ENCODE peak calls at places on chromosomes 3 and 15, in seven cellular contexts. H, M, D, J, U, O and W are unnamed samples.
A peak's percentile ranks its signal among the peaks of the same experiment; 100 is the strongest.

GRCh38 chr3:86104154-86104553 is 886.8 kb downstream of the VGLL3 start:
- DNase-seq in M (no peak), U (no peak), J (no peak), H (no peak), D (no peak), O (no peak), W (no peak)

GRCh38 chr15:66721501-66721937 is 19.5 kb downstream of the SMAD6 start:
- DNase-seq in O (no peak), M (no peak), D (no peak), H (no peak), U (peak; percentile 50), J (no peak), W (no peak)

GRCh38 chr3:71530903-71531535 is 52.5 kb downstream of the FOXP1 start:
- DNase-seq in J (no peak), D (no peak), H (no peak), U (no peak), O (no peak), M (no peak), W (no peak)

GRCh38 chr15:76588811-76589747 is 252.5 kb downstream of the ISL2 start:
- DNase-seq in J (no peak), M (no peak), O (no peak), U (no peak), H (no peak), D (no peak), W (no peak)

GRCh38 chr3:170257145-170257544 is 34.9 kb downstream of the PRKCI start:
- DNase-seq in M (peak; percentile 26), D (no peak), J (no peak), U (no peak), O (no peak), H (peak; percentile 50), W (no peak)

GRCh38 chr3:72299321-72299802 is 514.4 kb upstream of the PROK2 start:
- DNase-seq in H (no peak), J (no peak), O (no peak), M (no peak), U (peak; percentile 64), D (no peak), W (no peak)

GRCh38 chr3:38587548-38588131 is 61.8 kb downstream of the SCN5A start:
- DNase-seq in O (no peak), H (no peak), U (no peak), D (peak; percentile 2), M (no peak), J (peak; percentile 20), W (no peak)

GRCh38 chr15:77844798-77845446 is 212.2 kb upstream of the LINGO1 start:
- DNase-seq in D (no peak), U (no peak), O (no peak), H (no peak), J (no peak), M (no peak), W (no peak)

GRCh38 chr3:123984957-123985356 is 7.0 kb downstream of the ROPN1 start:
- DNase-seq in D (no peak), O (no peak), J (no peak), U (no peak), M (no peak), H (no peak), W (no peak)

GRCh38 chr3:128297401-128298138 is 144.3 kb downstream of the EEFSEC start:
- DNase-seq in H (no peak), O (no peak), U (peak; percentile 84), D (no peak), M (no peak), J (no peak), W (no peak)

GRCh38 chr3:133874761-133875438 is 20.8 kb downstream of the RAB6B start:
- DNase-seq in J (no peak), M (no peak), O (no peak), D (no peak), U (no peak), H (no peak), W (no peak)

GRCh38 chr3:56323986-56324420 is 144.3 kb downstream of the ERC2 start:
- DNase-seq in J (no peak), H (no peak), D (no peak), M (no peak), O (no peak), U (peak; percentile 66), W (no peak)

GRCh38 chr3:127454968-127455367 is 135.6 kb downstream of the TPRA1 start:
- DNase-seq in O (no peak), D (no peak), M (no peak), H (no peak), U (no peak), J (no peak), W (no peak)

GRCh38 chr3:156976933-156977332 is 150.8 kb downstream of the LEKR1 start:
- DNase-seq in O (no peak), H (no peak), D (no peak), J (no peak), U (no peak), M (no peak), W (no peak)

GRCh38 chr15:50345298-50345697 is 9.7 kb downstream of the GABPB1 start:
- DNase-seq in M (no peak), D (no peak), O (no peak), H (no peak), J (no peak), U (no peak), W (no peak)

GRCh38 chr15:91385301-91385700 is 285.2 kb downstream of the SV2B start:
- DNase-seq in M (no peak), O (no peak), D (no peak), H (no peak), U (peak; percentile 2), J (no peak), W (peak; percentile 1)

GRCh38 chr3:21642433-21642832 is 108.6 kb downstream of the ZNF385D start:
- DNase-seq in M (no peak), O (no peak), H (no peak), D (no peak), J (no peak), U (peak; percentile 3), W (no peak)

GRCh38 chr3:150169279-150169970 is 198.7 kb upstream of the PFN2 start:
- DNase-seq in J (no peak), U (no peak), H (no peak), M (no peak), D (no peak), O (no peak), W (no peak)

GRCh38 chr15:77107531-77108355 is 36.8 kb upstream of the TSPAN3 start:
- DNase-seq in D (peak; percentile 65), H (peak; percentile 34), U (peak; percentile 58), O (peak; percentile 20), J (no peak), M (peak; percentile 66), W (peak; percentile 11)

GRCh38 chr3:39181408-39182335 is 10.7 kb downstream of the XIRP1 start:
- DNase-seq in H (no peak), M (no peak), J (no peak), D (no peak), U (no peak), O (no peak), W (no peak)

GRCh38 chr3:197224034-197224444 is 74.4 kb downstream of the DLG1 start:
- DNase-seq in O (peak; percentile 61), U (peak; percentile 68), D (no peak), H (no peak), M (peak; percentile 57), J (no peak), W (peak; percentile 59)

GRCh38 chr15:78370013-78370412 is 29.9 kb downstream of the CRABP1 start:
- DNase-seq in J (no peak), O (no peak), M (no peak), H (no peak), U (no peak), D (no peak), W (no peak)

GRCh38 chr3:57194641-57195040 is 5.1 kb downstream of the HESX1 start:
- DNase-seq in M (no peak), H (no peak), J (no peak), O (no peak), D (no peak), U (no peak), W (no peak)

GRCh38 chr15:81052046-81052445 is 51.3 kb downstream of the TLNRD1 start:
- DNase-seq in D (no peak), U (peak; percentile 14), O (no peak), J (no peak), H (no peak), M (no peak), W (no peak)

GRCh38 chr3:43128458-43128857 is 22.6 kb upstream of the POMGNT2 start:
- DNase-seq in O (no peak), H (no peak), M (no peak), D (no peak), J (no peak), U (no peak), W (no peak)

GRCh38 chr3:41893977-41894376 is 67.9 kb downstream of the ULK4 start:
- DNase-seq in J (no peak), U (peak; percentile 63), H (no peak), D (peak; percentile 22), O (peak; percentile 9), M (peak; percentile 23), W (no peak)

GRCh38 chr15:83793069-83793468 is 139.1 kb downstream of the ADAMTSL3 start:
- DNase-seq in H (no peak), U (no peak), J (no peak), O (no peak), M (no peak), D (no peak), W (no peak)

GRCh38 chr15:25777047-25777446 is 86.1 kb downstream of the ATP10A start:
- DNase-seq in M (no peak), D (no peak), U (no peak), J (no peak), H (no peak), O (no peak), W (no peak)

GRCh38 chr3:29156071-29156715 is 124.7 kb upstream of the RBMS3 start:
- DNase-seq in M (no peak), U (no peak), H (no peak), O (no peak), D (no peak), J (no peak), W (no peak)

GRCh38 chr3:25471081-25471768 is 43.2 kb downstream of the RARB start:
- DNase-seq in U (peak; percentile 88), O (no peak), H (no peak), D (peak; percentile 50), J (no peak), M (no peak), W (no peak)

GRCh38 chr3:115783938-115784738 is 160.8 kb downstream of the GAP43 start:
- DNase-seq in M (peak; percentile 90), O (peak; percentile 83), H (peak; percentile 93), D (peak; percentile 93), J (peak; percentile 92), U (peak; percentile 91), W (peak; percentile 82)

GRCh38 chr3:114669614-114670013 is 375.8 kb downstream of the TIGIT start:
- DNase-seq in M (no peak), J (no peak), O (no peak), H (no peak), D (no peak), U (peak; percentile 37), W (no peak)

GRCh38 chr3:148023994-148024393 is 614.8 kb downstream of the ZIC1 start:
- DNase-seq in O (no peak), J (no peak), H (no peak), M (no peak), D (peak; percentile 4), U (peak; percentile 87), W (no peak)

GRCh38 chr3:105613120-105613519 is 246.4 kb downstream of the ALCAM start:
- DNase-seq in J (no peak), M (no peak), H (no peak), U (peak; percentile 50), O (no peak), D (no peak), W (no peak)